ENCODE peak calls at places on chromosomes 1 and 21, in seven cellular contexts. One of them, this sample, is unnamed.

GRCh38 chr1:24896596-24897262 is 33.3 kb downstream of the RUNX3 start:
- DNase-seq in upper lobe of right lung: no peak
- DNase-seq in body of pancreas: no peak
- DNase-seq in astrocyte: no peak
- DNase-seq in SK-N-SH: no peak
- DNase-seq in GM23338: no peak
- DNase-seq in neural progenitor cell: no peak
- DNase-seq in this sample: no peak

GRCh38 chr1:2594001-2594640 is 7.5 kb downstream of the PRXL2B start:
- DNase-seq in neural progenitor cell: no peak
- DNase-seq in GM23338: no peak
- DNase-seq in astrocyte: no peak
- DNase-seq in upper lobe of right lung: peak; percentile 83
- DNase-seq in SK-N-SH: peak; percentile 80
- DNase-seq in body of pancreas: peak; percentile 43
- DNase-seq in this sample: no peak

GRCh38 chr1:110118636-110119396 is 6.6 kb downstream of the UBL4B start:
- DNase-seq in astrocyte: no peak
- DNase-seq in body of pancreas: no peak
- DNase-seq in neural progenitor cell: no peak
- DNase-seq in SK-N-SH: no peak
- DNase-seq in GM23338: no peak
- DNase-seq in upper lobe of right lung: no peak
- DNase-seq in this sample: no peak

GRCh38 chr1:150061632-150062101 is 5.9 kb upstream of the VPS45 start:
- DNase-seq in SK-N-SH: no peak
- DNase-seq in upper lobe of right lung: no peak
- DNase-seq in body of pancreas: peak; percentile 25
- DNase-seq in astrocyte: peak; percentile 96
- DNase-seq in neural progenitor cell: no peak
- DNase-seq in GM23338: no peak
- DNase-seq in this sample: no peak

GRCh38 chr1:203117611-203118575 is 9.6 kb upstream of the ADORA1 start:
- DNase-seq in astrocyte: peak; percentile 20
- DNase-seq in body of pancreas: peak; percentile 77
- DNase-seq in GM23338: peak; percentile 96
- DNase-seq in SK-N-SH: peak; percentile 95
- DNase-seq in neural progenitor cell: peak; percentile 93
- DNase-seq in upper lobe of right lung: peak; percentile 90
- DNase-seq in this sample: peak; percentile 98

GRCh38 chr1:167401260-167401873 is 117.0 kb downstream of the CD247 start:
- DNase-seq in neural progenitor cell: peak; percentile 64
- DNase-seq in SK-N-SH: peak; percentile 48
- DNase-seq in upper lobe of right lung: no peak
- DNase-seq in astrocyte: peak; percentile 23
- DNase-seq in GM23338: peak; percentile 73
- DNase-seq in body of pancreas: peak; percentile 84
- DNase-seq in this sample: peak; percentile 79

GRCh38 chr1:204945565-204945977 is 74.9 kb downstream of the NFASC start:
- DNase-seq in upper lobe of right lung: no peak
- DNase-seq in GM23338: no peak
- DNase-seq in neural progenitor cell: no peak
- DNase-seq in SK-N-SH: peak; percentile 41
- DNase-seq in body of pancreas: no peak
- DNase-seq in astrocyte: no peak
- DNase-seq in this sample: no peak

GRCh38 chr1:218524986-218525385 is 179.8 kb downstream of the TGFB2 start:
- DNase-seq in SK-N-SH: no peak
- DNase-seq in upper lobe of right lung: no peak
- DNase-seq in GM23338: no peak
- DNase-seq in body of pancreas: no peak
- DNase-seq in astrocyte: no peak
- DNase-seq in neural progenitor cell: no peak
- DNase-seq in this sample: no peak

GRCh38 chr1:158003409-158003805 is 10.0 kb downstream of the KIRREL1 start:
- DNase-seq in neural progenitor cell: no peak
- DNase-seq in body of pancreas: no peak
- DNase-seq in SK-N-SH: no peak
- DNase-seq in astrocyte: peak; percentile 59
- DNase-seq in GM23338: no peak
- DNase-seq in upper lobe of right lung: no peak
- DNase-seq in this sample: no peak

GRCh38 chr1:33615546-33615945 is 143.1 kb downstream of the ZSCAN20 start:
- DNase-seq in astrocyte: no peak
- DNase-seq in upper lobe of right lung: no peak
- DNase-seq in SK-N-SH: peak; percentile 53
- DNase-seq in neural progenitor cell: no peak
- DNase-seq in GM23338: no peak
- DNase-seq in body of pancreas: no peak
- DNase-seq in this sample: no peak

GRCh38 chr1:33610864-33611455 is 138.5 kb downstream of the ZSCAN20 start:
- DNase-seq in astrocyte: no peak
- DNase-seq in SK-N-SH: no peak
- DNase-seq in upper lobe of right lung: no peak
- DNase-seq in body of pancreas: no peak
- DNase-seq in GM23338: no peak
- DNase-seq in neural progenitor cell: no peak
- DNase-seq in this sample: no peak

GRCh38 chr1:33610391-33610790 is 137.9 kb downstream of the ZSCAN20 start:
- DNase-seq in astrocyte: no peak
- DNase-seq in neural progenitor cell: no peak
- DNase-seq in GM23338: no peak
- DNase-seq in body of pancreas: no peak
- DNase-seq in SK-N-SH: no peak
- DNase-seq in upper lobe of right lung: no peak
- DNase-seq in this sample: no peak

GRCh38 chr1:33609739-33610138 is 137.3 kb downstream of the ZSCAN20 start:
- DNase-seq in upper lobe of right lung: no peak
- DNase-seq in astrocyte: no peak
- DNase-seq in body of pancreas: no peak
- DNase-seq in SK-N-SH: no peak
- DNase-seq in GM23338: no peak
- DNase-seq in neural progenitor cell: no peak
- DNase-seq in this sample: no peak

GRCh38 chr1:33612877-33613487 is 140.5 kb downstream of the ZSCAN20 start:
- DNase-seq in astrocyte: peak; percentile 36
- DNase-seq in body of pancreas: peak; percentile 70
- DNase-seq in SK-N-SH: peak; percentile 78
- DNase-seq in upper lobe of right lung: no peak
- DNase-seq in GM23338: peak; percentile 95
- DNase-seq in neural progenitor cell: peak; percentile 85
- DNase-seq in this sample: peak; percentile 92
- TF ChIP-seq CTCF in astrocyte: peak; percentile 93
- TF ChIP-seq CTCF in body of pancreas: peak; percentile 80
- TF ChIP-seq CTCF in SK-N-SH: peak; percentile 89
- TF ChIP-seq CTCF in upper lobe of right lung: peak; percentile 81
- TF ChIP-seq CTCF in GM23338: peak; percentile 87
- TF ChIP-seq CTCF in neural progenitor cell: peak; percentile 93
- TF ChIP-seq CTCF in this sample: peak; percentile 90

GRCh38 chr21:44704636-44705001 is 6.8 kb downstream of the TSPEAR start:
- DNase-seq in neural progenitor cell: no peak
- DNase-seq in astrocyte: no peak
- DNase-seq in SK-N-SH: peak; percentile 15
- DNase-seq in body of pancreas: no peak
- DNase-seq in upper lobe of right lung: no peak
- DNase-seq in GM23338: peak; percentile 58
- DNase-seq in this sample: peak; percentile 86
- H3K4me1 ChIP-seq in neural progenitor cell: peaks cover 50% of the 10 kb centered on the region
- H3K4me1 ChIP-seq in astrocyte: no peaks in the 10 kb centered on the region
- H3K4me1 ChIP-seq in SK-N-SH: no peaks in the 10 kb centered on the region
- H3K4me1 ChIP-seq in body of pancreas: peaks cover 3% of the 10 kb centered on the region
- H3K4me1 ChIP-seq in upper lobe of right lung: peaks cover 2% of the 10 kb centered on the region
- H3K4me1 ChIP-seq in GM23338: peaks cover 52% of the 10 kb centered on the region
- H3K4me1 ChIP-seq in this sample: peaks cover 5% of the 10 kb centered on the region

DNA sequence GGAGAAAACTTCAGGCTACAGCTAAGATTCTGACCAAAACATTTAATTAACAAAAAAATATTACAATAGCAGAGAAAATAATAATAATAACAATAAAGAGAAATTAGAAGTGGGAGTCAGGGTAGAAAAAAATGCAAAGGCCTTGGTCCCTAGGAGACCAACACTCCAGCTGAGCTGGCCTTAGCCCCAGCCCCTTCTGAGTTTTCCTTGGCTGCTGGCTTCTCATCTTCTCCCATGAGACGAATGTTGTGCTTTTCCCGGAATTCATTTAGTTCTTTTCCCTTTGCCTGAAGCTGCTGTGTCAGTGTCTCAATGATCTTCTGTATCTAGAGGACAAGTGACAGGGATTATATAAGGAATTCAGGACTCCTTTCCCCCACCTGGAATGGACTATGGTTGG is 2.4 kb downstream of the KLHDC9 start:
- DNase-seq in GM23338: no peak
- DNase-seq in upper lobe of right lung: no peak
- DNase-seq in neural progenitor cell: no peak
- DNase-seq in astrocyte: no peak
- DNase-seq in SK-N-SH: no peak
- DNase-seq in body of pancreas: no peak
- DNase-seq in this sample: peak; percentile 9
- H3K27ac ChIP-seq in GM23338: no peak overlapping the region
- H3K27ac ChIP-seq in upper lobe of right lung: no peak overlapping the region
- H3K27ac ChIP-seq in neural progenitor cell: no peak overlapping the region
- H3K27ac ChIP-seq in astrocyte: no peak overlapping the region
- H3K27ac ChIP-seq in SK-N-SH: no peak overlapping the region
- H3K27ac ChIP-seq in body of pancreas: no peak overlapping the region
- H3K27ac ChIP-seq in this sample: no peak overlapping the region

GRCh38 chr21:42496839-42497202 is 797 bp upstream of the RSPH1 start:
- DNase-seq in astrocyte: no peak
- DNase-seq in upper lobe of right lung: no peak
- DNase-seq in GM23338: peak; percentile 74
- DNase-seq in neural progenitor cell: peak; percentile 60
- DNase-seq in SK-N-SH: peak; percentile 46
- DNase-seq in body of pancreas: peak; percentile 49
- DNase-seq in this sample: peak; percentile 83

GRCh38 chr21:42495027-42495426 is 997 bp downstream of the RSPH1 start:
- DNase-seq in astrocyte: no peak
- DNase-seq in body of pancreas: no peak
- DNase-seq in GM23338: no peak
- DNase-seq in neural progenitor cell: no peak
- DNase-seq in upper lobe of right lung: no peak
- DNase-seq in SK-N-SH: no peak
- DNase-seq in this sample: peak; percentile 27

GRCh38 chr21:42495765-42496119 is 282 bp downstream of the RSPH1 start:
- DNase-seq in astrocyte: no peak
- DNase-seq in body of pancreas: peak; percentile 53
- DNase-seq in SK-N-SH: no peak
- DNase-seq in GM23338: peak; percentile 49
- DNase-seq in upper lobe of right lung: no peak
- DNase-seq in neural progenitor cell: no peak
- DNase-seq in this sample: no peak

GRCh38 chr21:42498012-42498411 is 2.0 kb upstream of the RSPH1 start:
- DNase-seq in SK-N-SH: no peak
- DNase-seq in astrocyte: no peak
- DNase-seq in upper lobe of right lung: no peak
- DNase-seq in body of pancreas: no peak
- DNase-seq in GM23338: no peak
- DNase-seq in neural progenitor cell: no peak
- DNase-seq in this sample: no peak

DNA sequence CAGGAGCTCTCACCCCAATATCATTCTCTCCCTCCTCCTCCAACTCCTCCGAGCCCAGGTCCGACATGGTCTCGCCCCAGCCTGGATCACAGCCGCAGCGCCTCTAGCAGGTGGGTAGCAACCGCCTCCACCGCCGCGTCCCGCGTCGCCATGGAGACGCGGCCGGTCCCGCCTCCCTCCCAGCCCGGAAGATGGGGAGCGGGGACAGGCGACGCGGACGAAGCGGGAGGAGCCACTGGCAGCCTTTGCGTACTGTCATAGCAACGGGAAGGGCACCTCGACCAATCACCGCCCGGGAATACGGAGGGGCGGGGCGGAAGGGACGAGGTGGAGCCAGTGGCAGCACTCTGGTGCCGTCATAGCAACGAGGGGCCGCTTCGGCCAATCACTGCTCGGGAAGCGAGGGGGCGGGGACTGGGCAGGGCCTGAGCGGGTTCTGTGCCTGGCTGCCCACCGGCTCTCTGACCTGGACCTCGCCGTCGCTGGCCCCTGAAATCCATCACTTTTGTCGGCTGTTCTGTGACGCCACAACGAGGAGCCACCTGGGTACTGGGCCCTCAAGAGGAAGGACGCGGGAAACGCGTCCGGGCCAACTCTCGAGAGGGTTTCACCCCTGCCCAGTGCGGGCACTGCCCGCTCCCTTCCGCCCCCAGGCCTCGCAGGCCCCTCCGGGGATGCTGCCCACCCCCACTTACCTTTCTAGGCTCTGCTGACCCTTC is at the start of gene RSPH1:
- DNase-seq in SK-N-SH: peak; percentile 97
- DNase-seq in astrocyte: peak; percentile 92
- DNase-seq in upper lobe of right lung: peak; percentile 100
- DNase-seq in GM23338: peak; percentile 99
- DNase-seq in neural progenitor cell: peak; percentile 99
- DNase-seq in body of pancreas: peak; percentile 100
- DNase-seq in this sample: peak; percentile 100
- TF ChIP-seq CTCF in SK-N-SH: no peak
- TF ChIP-seq CTCF in astrocyte: no peak
- TF ChIP-seq CTCF in upper lobe of right lung: no peak
- TF ChIP-seq CTCF in GM23338: no peak
- TF ChIP-seq CTCF in neural progenitor cell: no peak
- TF ChIP-seq CTCF in body of pancreas: no peak
- TF ChIP-seq CTCF in this sample: peak; percentile 14

DNA sequence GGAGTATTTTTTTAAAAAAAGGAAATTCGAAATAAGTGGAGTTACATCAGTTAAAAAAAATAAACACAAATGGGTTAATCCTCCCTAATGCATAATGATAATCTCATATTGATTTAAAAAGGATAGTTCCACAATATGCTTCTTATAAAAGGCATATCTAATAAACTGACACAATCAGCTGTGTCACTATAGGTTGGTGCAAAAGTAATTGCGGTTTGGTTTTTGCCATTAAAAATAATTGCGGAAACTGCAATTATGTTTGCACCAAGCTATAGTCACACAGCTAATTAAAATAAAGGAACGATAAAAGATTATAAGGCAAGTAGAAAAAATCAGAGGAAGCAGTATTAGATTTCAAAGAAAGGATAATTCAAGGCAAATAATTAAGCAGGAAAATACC is 21.0 kb upstream of the IFI44L start:
- DNase-seq in upper lobe of right lung: no peak
- DNase-seq in astrocyte: no peak
- DNase-seq in GM23338: no peak
- DNase-seq in body of pancreas: no peak
- DNase-seq in neural progenitor cell: no peak
- DNase-seq in SK-N-SH: no peak
- DNase-seq in this sample: no peak
- H3K4me1 ChIP-seq in upper lobe of right lung: no peaks in the 10 kb centered on the region
- H3K4me1 ChIP-seq in astrocyte: no peaks in the 10 kb centered on the region
- H3K4me1 ChIP-seq in GM23338: no peaks in the 10 kb centered on the region
- H3K4me1 ChIP-seq in body of pancreas: peaks cover 7% of the 10 kb centered on the region
- H3K4me1 ChIP-seq in neural progenitor cell: no peaks in the 10 kb centered on the region
- H3K4me1 ChIP-seq in SK-N-SH: no peaks in the 10 kb centered on the region
- H3K4me1 ChIP-seq in this sample: no peaks in the 10 kb centered on the region

This sample was measured in endodermal cell.